ENCODE peak calls at places on chromosomes 11 and 22, in five cellular contexts. Y is choroid plexus epithelial cell; K is ELF-1; Q is CD4-positive, CD25-positive, alpha-beta regulatory T cell; O is uterus. Z is an unnamed sample.

GRCh38 chr11:62125316-62125715 is 1.5 kb downstream of the INCENP start:
- DNase-seq in Y (no peak), K (peak), Q (no peak), O (no peak), Z (peak)

GRCh38 chr22:35347462-35347861 is 33.4 kb upstream of the HMOX1 start:
- DNase-seq in Y (no peak), K (no peak), Q (no peak), O (no peak), Z (no peak)

GRCh38 chr11:58577441-58578135 is 1.3 kb upstream of the ZFP91 start:
- DNase-seq in Y (peak), K (no peak), Q (peak), O (no peak), Z (peak)

GRCh38 chr11:64767344-64768299 is 7.8 kb upstream of the PYGM start:
- DNase-seq in Y (peak), K (peak), Q (peak), O (no peak), Z (peak)

GRCh38 chr11:13047884-13048283 is 38.8 kb downstream of the RASSF10 start:
- DNase-seq in Y (no peak), K (no peak), Q (no peak), O (no peak), Z (no peak)

GRCh38 chr22:40898850-40899357 is 37.0 kb upstream of the DNAJB7 start:
- DNase-seq in Y (peak), K (peak), Q (no peak), O (no peak), Z (peak)

GRCh38 chr11:102360681-102361080 is 13.7 kb downstream of the BIRC2 start:
- DNase-seq in Y (no peak), K (no peak), Q (peak), O (no peak), Z (no peak)

GRCh38 chr22:19146215-19146968 is 1.9 kb upstream of the ESS2 start:
- DNase-seq in Y (no peak), K (no peak), Q (no peak), O (no peak), Z (no peak)

GRCh38 chr22:49180683-49181024 is 647.0 kb downstream of the BRD1 start:
- DNase-seq in Y (no peak), K (no peak), Q (no peak), O (no peak), Z (no peak)

GRCh38 chr22:19303785-19304184 is 12.3 kb upstream of the CLTCL1 start:
- DNase-seq in Y (no peak), K (no peak), Q (no peak), O (no peak), Z (no peak)

GRCh38 chr22:29718949-29719893 is 582 bp upstream of the CABP7 start:
- DNase-seq in Y (no peak), K (no peak), Q (no peak), O (no peak), Z (no peak)

GRCh38 chr11:126104420-126104819 is 41.8 kb upstream of the CDON start:
- DNase-seq in Y (no peak), K (peak), Q (no peak), O (no peak), Z (no peak)

GRCh38 chr11:66068923-66069714 is 953 bp upstream of the PACS1 start:
- DNase-seq in Y (peak), K (no peak), Q (no peak), O (no peak), Z (peak)

GRCh38 chr11:134001101-134001500 is 44.3 kb upstream of the IGSF9B start:
- DNase-seq in Y (no peak), K (no peak), Q (no peak), O (no peak), Z (no peak)

GRCh38 chr11:119734788-119735187 is 5.8 kb upstream of the NECTIN1 start:
- DNase-seq in Y (no peak), K (no peak), Q (no peak), O (no peak), Z (no peak)

GRCh38 chr11:117819096-117820040 is 5.2 kb downstream of the FXYD2 start:
- DNase-seq in Y (peak), K (peak), Q (no peak), O (peak), Z (peak)

GRCh38 chr11:10866893-10867331 is 9.1 kb upstream of the ZBED5 start:
- DNase-seq in Y (peak), K (peak), Q (no peak), O (no peak), Z (peak)

GRCh38 chr11:2458321-2458720 is 13.5 kb downstream of the KCNQ1 start:
- DNase-seq in Y (no peak), K (no peak), Q (no peak), O (no peak), Z (no peak)

GRCh38 chr11:65536412-65537295 is 11.8 kb downstream of the SCYL1 start:
- DNase-seq in Y (no peak), K (no peak), Q (no peak), O (no peak), Z (no peak)

GRCh38 chr11:8841899-8842298 is 69.1 kb upstream of the AKIP1 start:
- DNase-seq in Y (peak), K (no peak), Q (no peak), O (no peak), Z (peak)

GRCh38 chr11:107217444-107217843 is 199.2 kb upstream of the GUCY1A2 start:
- DNase-seq in Y (no peak), K (no peak), Q (no peak), O (no peak), Z (no peak)

GRCh38 chr22:45768490-45768889 is 96.9 kb downstream of the ATXN10 start:
- DNase-seq in Y (no peak), K (peak), Q (no peak), O (no peak), Z (no peak)

GRCh38 chr11:1064167-1064566 is 10.5 kb upstream of the MUC2 start:
- DNase-seq in Y (no peak), K (no peak), Q (no peak), O (no peak), Z (no peak)

GRCh38 chr22:30310881-30311771 is 15.6 kb downstream of the TBC1D10A start:
- DNase-seq in Y (peak), K (no peak), Q (no peak), O (peak), Z (no peak)

GRCh38 chr11:14656536-14657457 is 13.2 kb downstream of the PDE3B start:
- DNase-seq in Y (no peak), K (no peak), Q (no peak), O (no peak), Z (no peak)

GRCh38 chr11:43035011-43035564 is 276.7 kb upstream of the API5 start:
- DNase-seq in Y (no peak), K (no peak), Q (no peak), O (no peak), Z (no peak)

GRCh38 chr22:45587638-45588481 is 83.8 kb upstream of the ATXN10 start:
- DNase-seq in Y (peak), K (peak), Q (no peak), O (no peak), Z (peak)

Z was measured in bronchial epithelial cell.